ENCODE peak calls at places on chromosomes 16 and 17, in six cellular contexts. B is B cell; D is choroid plexus epithelial cell; S is anterior cingulate cortex; A is stimulated activated naive CD8-positive, alpha-beta T cell treated with anti-CD3 and anti-CD28 coated beads, Interleukin-15, amount 100 ng/mL, for 72 hours; I is IMR-90. J is an unnamed sample.

GRCh38 chr16:10080031-10080772 is 102.0 kb downstream of the GRIN2A start:
- DNase-seq in B (no peak), D (peak; percentile 5), S (peak; percentile 41), A (no peak), I (no peak), J (peak; percentile 68)

GRCh38 chr16:61998460-61998859 is 37.8 kb downstream of the CDH8 start:
- DNase-seq in B (no peak), D (no peak), S (no peak), A (no peak), I (no peak), J (no peak)

GRCh38 chr17:78692460-78693010 is 89.5 kb downstream of the CYTH1 start:
- DNase-seq in B (no peak), D (no peak), S (no peak), A (no peak), I (no peak), J (no peak)

GRCh38 chr17:33832295-33832694 is 422.8 kb upstream of the CCL2 start:
- DNase-seq in B (no peak), D (no peak), S (no peak), A (no peak), I (no peak), J (no peak)

GRCh38 chr16:15613676-15614075 is 29.3 kb downstream of the MARF1 start:
- DNase-seq in B (no peak), D (no peak), S (no peak), A (no peak), I (no peak), J (no peak)

GRCh38 chr17:48587276-48588073 is 2.6 kb downstream of the HOXB3 start:
- DNase-seq in B (no peak), D (no peak), S (no peak), A (no peak), I (peak; percentile 82), J (peak; percentile 93)

GRCh38 chr16:58435779-58436178 is 43.5 kb downstream of the GINS3 start:
- DNase-seq in B (no peak), D (no peak), S (no peak), A (no peak), I (no peak), J (no peak)

GRCh38 chr17:70137451-70138230 is 31.7 kb upstream of the KCNJ2 start:
- DNase-seq in B (peak; percentile 10), D (peak; percentile 98), S (no peak), A (peak; percentile 54), I (peak; percentile 95), J (peak; percentile 97)

GRCh38 chr17:31494259-31495048 is 103.0 kb downstream of the RAB11FIP4 start:
- DNase-seq in B (peak; percentile 74), D (no peak), S (no peak), A (peak; percentile 75), I (no peak), J (no peak)

GRCh38 chr17:9766970-9767369 is 24.4 kb downstream of the DHRS7C start:
- DNase-seq in B (no peak), D (no peak), S (no peak), A (no peak), I (no peak), J (no peak)

GRCh38 chr17:19753661-19754463 is 5.8 kb upstream of the ALDH3A1 start:
- DNase-seq in B (no peak), D (no peak), S (peak; percentile 14), A (no peak), I (no peak), J (no peak)

GRCh38 chr16:11391576-11391975 is 46.3 kb downstream of the RMI2 start:
- DNase-seq in B (no peak), D (no peak), S (no peak), A (no peak), I (no peak), J (no peak)

GRCh38 chr17:81390436-81391214 is 4.6 kb upstream of the BAHCC1 start:
- DNase-seq in B (no peak), D (no peak), S (no peak), A (no peak), I (no peak), J (no peak)

GRCh38 chr16:87897563-87898505 is 28.5 kb upstream of the SLC7A5 start:
- DNase-seq in B (no peak), D (no peak), S (no peak), A (peak; percentile 70), I (no peak), J (no peak)

GRCh38 chr16:87086575-87086974 is 230.6 kb downstream of the C16orf95 start:
- DNase-seq in B (no peak), D (peak; percentile 69), S (no peak), A (no peak), I (peak; percentile 54), J (no peak)

GRCh38 chr16:10939649-10940206 is 2.5 kb downstream of the DEXI start:
- DNase-seq in B (no peak), D (no peak), S (no peak), A (no peak), I (no peak), J (no peak)

GRCh38 chr17:51869387-51869786 is 289.1 kb downstream of the CA10 start:
- DNase-seq in B (no peak), D (peak; percentile 4), S (no peak), A (no peak), I (no peak), J (peak; percentile 1)

GRCh38 chr16:2196162-2196980 is at the start of gene CASKIN1:
- DNase-seq in B (peak; percentile 60), D (peak; percentile 17), S (no peak), A (no peak), I (no peak), J (no peak)

GRCh38 chr17:66941249-66941648 is 23.3 kb upstream of the CACNG4 start:
- DNase-seq in B (no peak), D (no peak), S (no peak), A (no peak), I (no peak), J (no peak)

GRCh38 chr16:59878479-59878878 is 1144.4 kb upstream of the GOT2 start:
- DNase-seq in B (no peak), D (peak; percentile 72), S (no peak), A (no peak), I (peak; percentile 4), J (no peak)

GRCh38 chr17:6576038-6576437 is 19.7 kb upstream of the PITPNM3 start:
- DNase-seq in B (no peak), D (no peak), S (no peak), A (no peak), I (no peak), J (no peak)

GRCh38 chr16:49876716-49877129 is 20.8 kb upstream of the ZNF423 start:
- DNase-seq in B (no peak), D (peak; percentile 53), S (no peak), A (peak; percentile 43), I (no peak), J (peak; percentile 38)

GRCh38 chr16:70646260-70647241 is at the start of gene IL34:
- DNase-seq in B (no peak), D (peak; percentile 80), S (no peak), A (no peak), I (no peak), J (no peak)

GRCh38 chr16:4059969-4060368 is 56.3 kb downstream of the ADCY9 start:
- DNase-seq in B (no peak), D (peak; percentile 62), S (no peak), A (no peak), I (no peak), J (no peak)

GRCh38 chr17:29911641-29912177 is 18.3 kb downstream of the SSH2 start:
- DNase-seq in B (no peak), D (no peak), S (no peak), A (no peak), I (peak; percentile 61), J (peak; percentile 39)

GRCh38 chr16:77816293-77816692 is 27.9 kb downstream of the VAT1L start:
- DNase-seq in B (no peak), D (peak; percentile 67), S (no peak), A (no peak), I (peak; percentile 81), J (peak; percentile 67)

GRCh38 chr16:85394511-85395206 is 218.5 kb upstream of the GSE1 start:
- DNase-seq in B (no peak), D (no peak), S (no peak), A (no peak), I (no peak), J (no peak)

GRCh38 chr17:61583242-61583641 is 7.8 kb downstream of the NACA2 start:
- DNase-seq in B (no peak), D (peak; percentile 82), S (no peak), A (no peak), I (peak; percentile 83), J (peak; percentile 69)

J was measured in mesenchymal stem cell.